ENCODE peak calls at places on chromosome 1, in ten cellular contexts. M, N, G, L, X, Z, E, Q, O and Y are unnamed samples.

GRCh38 chr1:181152892-181153633 is 64.6 kb downstream of the IER5 start:
- DNase-seq in E (peak; percentile 87), N (peak; percentile 61), L (peak; percentile 94), G (no peak), Z (peak; percentile 75), O (peak; percentile 94), Q (no peak), X (peak; percentile 97), M (no peak), Y (peak; percentile 92)

GRCh38 chr1:155175927-155176371 is 2.3 kb downstream of the TRIM46 start:
- DNase-seq in Q (peak; percentile 34), X (no peak), Z (no peak), O (no peak), N (peak; percentile 5), M (no peak), E (no peak), L (peak; percentile 70), G (no peak), Y (no peak)

GRCh38 chr1:2482588-2482987 is 6.5 kb downstream of the PLCH2 start:
- DNase-seq in L (no peak), O (no peak), N (no peak), E (no peak), M (no peak), G (no peak), Z (no peak), Q (no peak), X (no peak), Y (no peak)

GRCh38 chr1:193629875-193630274 is 443.5 kb upstream of the B3GALT2 start:
- DNase-seq in M (no peak), N (no peak), X (peak; percentile 64), Q (no peak), Z (no peak), L (no peak), E (peak; percentile 19), G (no peak), O (no peak), Y (peak; percentile 55)

GRCh38 chr1:27858072-27858948 is 14.0 kb upstream of the THEMIS2 start:
- DNase-seq in Z (peak; percentile 85), Q (peak; percentile 84), G (peak; percentile 80), N (peak; percentile 84), M (peak; percentile 75), X (peak; percentile 83), E (peak; percentile 94), O (peak; percentile 77), L (peak; percentile 90), Y (peak; percentile 89)

GRCh38 chr1:157597959-157598667 is at the start of gene FCRL4:
- DNase-seq in Z (no peak), M (no peak), O (no peak), Q (no peak), N (no peak), G (no peak), L (peak; percentile 22), E (no peak), X (no peak), Y (no peak)

GRCh38 chr1:1610796-1611597 is 4.3 kb upstream of the MIB2 start:
- DNase-seq in O (no peak), N (no peak), G (no peak), L (no peak), X (no peak), E (peak; percentile 79), M (no peak), Q (no peak), Z (no peak), Y (peak; percentile 35)

GRCh38 chr1:169588785-169589485 is 2.7 kb upstream of the F5 start:
- DNase-seq in Z (no peak), L (no peak), G (no peak), M (no peak), N (no peak), Q (no peak), X (no peak), O (no peak), E (no peak), Y (no peak)

GRCh38 chr1:201648911-201649775 is 110.2 kb downstream of the NAV1 start:
- DNase-seq in N (peak; percentile 54), O (peak; percentile 40), X (peak; percentile 69), L (no peak), E (no peak), G (no peak), Q (peak; percentile 82), Z (peak; percentile 64), M (no peak), Y (peak; percentile 39)

GRCh38 chr1:151065089-151065645 is 5.0 kb downstream of the MLLT11 start:
- DNase-seq in N (no peak), O (no peak), E (no peak), Z (no peak), L (no peak), Q (no peak), G (no peak), X (no peak), M (no peak), Y (no peak)

GRCh38 chr1:212979340-212980122 is 29.2 kb downstream of the VASH2 start:
- DNase-seq in N (no peak), O (no peak), Q (peak; percentile 23), L (no peak), E (no peak), M (no peak), X (no peak), Z (no peak), G (no peak), Y (no peak)

GRCh38 chr1:182588460-182589396 is at the start of gene RNASEL:
- DNase-seq in O (peak; percentile 77), N (peak; percentile 77), Q (peak; percentile 78), X (peak; percentile 85), E (peak; percentile 69), L (peak; percentile 88), G (peak; percentile 84), M (peak; percentile 43), Z (peak; percentile 75), Y (peak; percentile 77)

GRCh38 chr1:24502168-24503002 is at the start of gene RCAN3:
- DNase-seq in N (peak; percentile 98), Q (peak; percentile 87), X (peak; percentile 95), L (peak; percentile 88), M (peak; percentile 87), O (peak; percentile 75), E (peak; percentile 70), G (peak; percentile 70), Z (peak; percentile 83), Y (peak; percentile 85)

GRCh38 chr1:16433066-16433465 is 4.2 kb downstream of the SPATA21 start:
- DNase-seq in M (no peak), E (no peak), N (no peak), L (peak; percentile 51), G (no peak), Z (no peak), X (no peak), O (no peak), Q (no peak), Y (no peak)

GRCh38 chr1:5927506-5928370 is 64.5 kb downstream of the NPHP4 start:
- DNase-seq in E (no peak), M (no peak), X (no peak), G (no peak), Z (no peak), N (no peak), O (no peak), Q (no peak), L (no peak), Y (no peak)

GRCh38 chr1:246161626-246162025 is 345.5 kb downstream of the SMYD3 start:
- DNase-seq in E (peak; percentile 16), X (no peak), G (no peak), Z (peak; percentile 61), O (peak; percentile 86), Q (no peak), M (no peak), L (no peak), N (peak; percentile 19), Y (peak; percentile 64)

GRCh38 chr1:183039985-183040447 is 16.8 kb downstream of the LAMC1 start:
- DNase-seq in E (no peak), O (peak; percentile 88), X (no peak), Q (no peak), L (peak; percentile 54), G (peak; percentile 81), N (peak; percentile 28), Z (peak; percentile 98), M (no peak), Y (peak; percentile 98)

GRCh38 chr1:176517484-176517883 is 54.5 kb downstream of the PAPPA2 start:
- DNase-seq in X (peak; percentile 84), N (no peak), M (no peak), Q (no peak), G (no peak), Z (peak; percentile 2), O (no peak), L (no peak), E (no peak), Y (peak; percentile 9)

GRCh38 chr1:44630116-44630515 is 44.2 kb downstream of the TMEM53 start:
- DNase-seq in E (no peak), X (no peak), Z (peak; percentile 74), L (no peak), M (no peak), O (peak; percentile 82), N (peak; percentile 64), G (no peak), Q (no peak), Y (no peak)

GRCh38 chr1:42955311-42956063 is 3.2 kb downstream of the SLC2A1 start:
- DNase-seq in X (no peak), N (no peak), L (peak; percentile 29), M (no peak), O (no peak), E (no peak), G (no peak), Q (no peak), Z (no peak), Y (no peak)

GRCh38 chr1:172117800-172118199 is 276.5 kb downstream of the DNM3 start:
- DNase-seq in L (no peak), O (no peak), X (no peak), N (no peak), Q (no peak), Z (no peak), G (no peak), M (peak; percentile 9), E (no peak), Y (peak; percentile 42)